ENCODE peak calls at places on chromosome 2, in six cellular contexts. K is H7; H is ACHN; G is stimulated activated CD4-positive, alpha-beta T cell treated with anti-CD3 and anti-CD28 coated beads, Interleukin-1b, Interleukin-23, amount 100 ng/mL, for 4 hours; I is transverse colon; C is HT1080. R is an unnamed sample.

GRCh38 chr2:71073475-71073874 is 5.0 kb downstream of the NAGK start:
- DNase-seq in C (no peak), K (no peak), I (no peak), H (no peak), G (no peak), R (no peak)

GRCh38 chr2:69163109-69163508 is 150.1 kb downstream of the ANTXR1 start:
- DNase-seq in I (no peak), C (peak), H (peak), G (no peak), K (no peak), R (peak)

GRCh38 chr2:2698182-2699116 is 367.4 kb upstream of the MYT1L start:
- DNase-seq in G (no peak), H (peak), C (peak), K (peak), I (no peak), R (peak)

GRCh38 chr2:73033142-73033765 is 38.3 kb downstream of the SFXN5 start:
- DNase-seq in H (no peak), I (peak), G (no peak), C (no peak), K (no peak), R (no peak)

GRCh38 chr2:88709117-88709739 is 17.8 kb downstream of the RPIA start:
- DNase-seq in I (no peak), H (no peak), C (peak), K (no peak), G (no peak), R (no peak)

GRCh38 chr2:198880421-198880820 is 577.3 kb downstream of the SATB2 start:
- DNase-seq in G (no peak), H (no peak), K (no peak), C (no peak), I (no peak), R (no peak)

GRCh38 chr2:70501215-70501614 is 52.4 kb downstream of the TGFA start:
- DNase-seq in I (no peak), C (no peak), G (no peak), H (no peak), K (no peak), R (no peak)

GRCh38 chr2:222865301-222865700 is 4.5 kb downstream of the ACSL3 start:
- DNase-seq in H (no peak), K (no peak), I (no peak), G (no peak), C (no peak), R (no peak)

GRCh38 chr2:240503375-240503774 is 54.4 kb downstream of the ANKMY1 start:
- DNase-seq in K (peak), C (no peak), G (no peak), I (no peak), H (no peak), R (no peak)

GRCh38 chr2:1482253-1482675 is 69.0 kb downstream of the TPO start:
- DNase-seq in K (no peak), C (no peak), I (no peak), G (no peak), H (no peak), R (no peak)

GRCh38 chr2:30653847-30654246 is 153.4 kb downstream of the CAPN13 start:
- DNase-seq in G (no peak), K (no peak), H (no peak), C (peak), I (no peak), R (no peak)

GRCh38 chr2:24456610-24457556 is 34.2 kb upstream of the NCOA1 start:
- DNase-seq in I (peak), H (peak), G (no peak), K (no peak), C (peak), R (peak)

GRCh38 chr2:64105676-64106461 is 38.4 kb downstream of the PELI1 start:
- DNase-seq in C (no peak), G (no peak), H (peak), I (peak), K (no peak), R (no peak)

GRCh38 chr2:182359027-182360011 is 67.5 kb downstream of the PDE1A start:
- DNase-seq in C (no peak), K (no peak), I (no peak), H (no peak), G (no peak), R (no peak)

GRCh38 chr2:231300722-231301076 is 94.8 kb upstream of the B3GNT7 start:
- DNase-seq in H (no peak), K (no peak), G (no peak), C (no peak), I (no peak), R (no peak)

GRCh38 chr2:217893440-217893839 is 109.4 kb downstream of the TNS1 start:
- DNase-seq in G (no peak), H (no peak), K (no peak), I (no peak), C (no peak), R (no peak)

GRCh38 chr2:143489135-143489534 is 359.9 kb downstream of the ARHGAP15 start:
- DNase-seq in K (no peak), I (no peak), H (peak), G (no peak), C (peak), R (peak)

GRCh38 chr2:98026292-98026691 is 30.5 kb upstream of the TMEM131 start:
- DNase-seq in K (no peak), C (no peak), G (no peak), H (no peak), I (no peak), R (no peak)

GRCh38 chr2:116487336-116487735 is 1327.2 kb upstream of the DDX18 start:
- DNase-seq in C (no peak), I (no peak), K (no peak), G (no peak), H (no peak), R (no peak)

GRCh38 chr2:231222318-231223000 is 24.0 kb downstream of the ARMC9 start:
- DNase-seq in C (no peak), I (no peak), K (no peak), G (no peak), H (no peak), R (no peak)

GRCh38 chr2:102065675-102066252 is 74.0 kb downstream of the IL1R2 start:
- DNase-seq in K (no peak), I (no peak), H (peak), C (peak), G (no peak), R (peak)

GRCh38 chr2:226699321-226699720 is 100.3 kb downstream of the IRS1 start:
- DNase-seq in C (peak), K (no peak), I (peak), G (no peak), H (no peak), R (no peak)

GRCh38 chr2:20641123-20641985 is 9.5 kb downstream of the HS1BP3 start:
- DNase-seq in K (no peak), I (peak), C (peak), G (no peak), H (peak), R (peak)

GRCh38 chr2:73922681-73923080 is 4.0 kb upstream of the DGUOK start:
- DNase-seq in H (no peak), G (no peak), K (no peak), I (no peak), C (no peak), R (no peak)

GRCh38 chr2:6883448-6884122 is 6.0 kb downstream of the RSAD2 start:
- DNase-seq in K (no peak), G (no peak), C (no peak), H (no peak), I (no peak), R (no peak)

GRCh38 chr2:120332384-120332783 is 13.6 kb upstream of the INHBB start:
- DNase-seq in I (no peak), K (no peak), G (no peak), H (no peak), C (no peak), R (no peak)

GRCh38 chr2:11492720-11493119 is 26.8 kb upstream of the E2F6 start:
- DNase-seq in I (no peak), K (no peak), C (no peak), G (no peak), H (no peak), R (no peak)

GRCh38 chr2:16069663-16069932 is 129.2 kb downstream of the MYCN start:
- DNase-seq in H (no peak), C (no peak), K (no peak), G (no peak), I (no peak), R (no peak)

R was measured in RKO.